ENCODE peak calls at places on chromosomes 2 and 18, in ten cellular contexts. One of them, this sample, is unnamed.

GRCh38 chr18:2948038-2948437 is 64.9 kb downstream of the LPIN2 start:
- DNase-seq in Peyer's patch: no peak
- DNase-seq in CD8-positive, alpha-beta T cell: no peak
- DNase-seq in sigmoid colon: no peak
- DNase-seq in right atrium auricular region: no peak
- DNase-seq in esophagus muscularis mucosa: no peak
- DNase-seq in lower lobe of right lung: no peak
- DNase-seq in kidney: no peak
- DNase-seq in A549: peak; percentile 54
- DNase-seq in ovary: no peak
- DNase-seq in this sample: no peak

GRCh38 chr2:120783371-120783791 is 47.7 kb downstream of the GLI2 start:
- DNase-seq in Peyer's patch: no peak
- DNase-seq in CD8-positive, alpha-beta T cell: no peak
- DNase-seq in sigmoid colon: no peak
- DNase-seq in right atrium auricular region: no peak
- DNase-seq in esophagus muscularis mucosa: no peak
- DNase-seq in lower lobe of right lung: no peak
- DNase-seq in kidney: no peak
- DNase-seq in A549: no peak
- DNase-seq in ovary: no peak
- DNase-seq in this sample: no peak

GRCh38 chr18:35178260-35178659 is 62.6 kb upstream of the ZNF397 start:
- DNase-seq in Peyer's patch: no peak
- DNase-seq in CD8-positive, alpha-beta T cell: no peak
- DNase-seq in sigmoid colon: no peak
- DNase-seq in right atrium auricular region: no peak
- DNase-seq in esophagus muscularis mucosa: no peak
- DNase-seq in lower lobe of right lung: no peak
- DNase-seq in kidney: no peak
- DNase-seq in A549: no peak
- DNase-seq in ovary: no peak
- DNase-seq in this sample: no peak

GRCh38 chr2:56624181-56624580 is 440.4 kb downstream of the CCDC85A start:
- DNase-seq in Peyer's patch: no peak
- DNase-seq in CD8-positive, alpha-beta T cell: no peak
- DNase-seq in sigmoid colon: no peak
- DNase-seq in right atrium auricular region: no peak
- DNase-seq in esophagus muscularis mucosa: no peak
- DNase-seq in lower lobe of right lung: no peak
- DNase-seq in kidney: no peak
- DNase-seq in A549: no peak
- DNase-seq in ovary: no peak
- DNase-seq in this sample: no peak

GRCh38 chr2:163878718-163879117 is 142.9 kb upstream of the FIGN start:
- DNase-seq in Peyer's patch: no peak
- DNase-seq in CD8-positive, alpha-beta T cell: no peak
- DNase-seq in sigmoid colon: no peak
- DNase-seq in right atrium auricular region: no peak
- DNase-seq in esophagus muscularis mucosa: no peak
- DNase-seq in lower lobe of right lung: no peak
- DNase-seq in kidney: no peak
- DNase-seq in A549: peak; percentile 49
- DNase-seq in ovary: no peak
- DNase-seq in this sample: no peak

GRCh38 chr2:111178730-111179405 is 58.2 kb downstream of the BCL2L11 start:
- DNase-seq in Peyer's patch: no peak
- DNase-seq in CD8-positive, alpha-beta T cell: no peak
- DNase-seq in sigmoid colon: no peak
- DNase-seq in right atrium auricular region: no peak
- DNase-seq in esophagus muscularis mucosa: no peak
- DNase-seq in lower lobe of right lung: no peak
- DNase-seq in kidney: no peak
- DNase-seq in A549: peak; percentile 90
- DNase-seq in ovary: no peak
- DNase-seq in this sample: no peak

GRCh38 chr2:237258146-237258545 is 155.8 kb downstream of the COL6A3 start:
- DNase-seq in Peyer's patch: no peak
- DNase-seq in CD8-positive, alpha-beta T cell: no peak
- DNase-seq in sigmoid colon: no peak
- DNase-seq in right atrium auricular region: no peak
- DNase-seq in esophagus muscularis mucosa: no peak
- DNase-seq in lower lobe of right lung: no peak
- DNase-seq in kidney: no peak
- DNase-seq in A549: no peak
- DNase-seq in ovary: no peak
- DNase-seq in this sample: no peak

GRCh38 chr2:133264951-133265949 is 303.0 kb downstream of the NCKAP5 start:
- DNase-seq in Peyer's patch: peak; percentile 45
- DNase-seq in CD8-positive, alpha-beta T cell: no peak
- DNase-seq in sigmoid colon: no peak
- DNase-seq in right atrium auricular region: no peak
- DNase-seq in esophagus muscularis mucosa: no peak
- DNase-seq in lower lobe of right lung: peak; percentile 70
- DNase-seq in kidney: peak; percentile 78
- DNase-seq in A549: peak; percentile 81
- DNase-seq in ovary: peak; percentile 52
- DNase-seq in this sample: peak; percentile 53

GRCh38 chr18:32379891-32380290 is 90.8 kb downstream of the GAREM1 start:
- DNase-seq in Peyer's patch: no peak
- DNase-seq in CD8-positive, alpha-beta T cell: no peak
- DNase-seq in sigmoid colon: no peak
- DNase-seq in right atrium auricular region: no peak
- DNase-seq in esophagus muscularis mucosa: no peak
- DNase-seq in lower lobe of right lung: no peak
- DNase-seq in kidney: no peak
- DNase-seq in A549: no peak
- DNase-seq in ovary: no peak
- DNase-seq in this sample: no peak

GRCh38 chr2:240988571-240989271 is 9.7 kb upstream of the SNED1 start:
- DNase-seq in Peyer's patch: no peak
- DNase-seq in CD8-positive, alpha-beta T cell: no peak
- DNase-seq in sigmoid colon: peak; percentile 54
- DNase-seq in right atrium auricular region: no peak
- DNase-seq in esophagus muscularis mucosa: no peak
- DNase-seq in lower lobe of right lung: peak; percentile 38
- DNase-seq in kidney: peak; percentile 72
- DNase-seq in A549: no peak
- DNase-seq in ovary: no peak
- DNase-seq in this sample: no peak

GRCh38 chr2:209566250-209566649 is 142.4 kb downstream of the MAP2 start:
- DNase-seq in Peyer's patch: no peak
- DNase-seq in CD8-positive, alpha-beta T cell: no peak
- DNase-seq in sigmoid colon: no peak
- DNase-seq in right atrium auricular region: no peak
- DNase-seq in esophagus muscularis mucosa: no peak
- DNase-seq in lower lobe of right lung: no peak
- DNase-seq in kidney: no peak
- DNase-seq in A549: no peak
- DNase-seq in ovary: no peak
- DNase-seq in this sample: no peak

GRCh38 chr2:39534095-39534711 is 97.1 kb upstream of the MAP4K3 start:
- DNase-seq in Peyer's patch: no peak
- DNase-seq in CD8-positive, alpha-beta T cell: no peak
- DNase-seq in sigmoid colon: no peak
- DNase-seq in right atrium auricular region: no peak
- DNase-seq in esophagus muscularis mucosa: peak; percentile 24
- DNase-seq in lower lobe of right lung: no peak
- DNase-seq in kidney: no peak
- DNase-seq in A549: no peak
- DNase-seq in ovary: no peak
- DNase-seq in this sample: no peak

GRCh38 chr2:207123776-207124391 is 41.9 kb downstream of the KLF7 start:
- DNase-seq in Peyer's patch: no peak
- DNase-seq in CD8-positive, alpha-beta T cell: no peak
- DNase-seq in sigmoid colon: no peak
- DNase-seq in right atrium auricular region: no peak
- DNase-seq in esophagus muscularis mucosa: no peak
- DNase-seq in lower lobe of right lung: no peak
- DNase-seq in kidney: peak; percentile 60
- DNase-seq in A549: no peak
- DNase-seq in ovary: no peak
- DNase-seq in this sample: no peak
- H3K4me1 ChIP-seq in Peyer's patch: no peaks in the 10 kb centered on the region
- H3K4me1 ChIP-seq in CD8-positive, alpha-beta T cell: peaks cover 4% of the 10 kb centered on the region
- H3K4me1 ChIP-seq in sigmoid colon: peaks cover 65% of the 10 kb centered on the region
- H3K4me1 ChIP-seq in right atrium auricular region: no peaks in the 10 kb centered on the region
- H3K4me1 ChIP-seq in esophagus muscularis mucosa: peaks cover 79% of the 10 kb centered on the region
- H3K4me1 ChIP-seq in lower lobe of right lung: peaks cover 24% of the 10 kb centered on the region
- H3K4me1 ChIP-seq in kidney: peaks cover 10% of the 10 kb centered on the region
- H3K4me1 ChIP-seq in A549: peaks cover 77% of the 10 kb centered on the region
- H3K4me1 ChIP-seq in ovary: peaks cover 3% of the 10 kb centered on the region
- H3K4me1 ChIP-seq in this sample: peaks cover 74% of the 10 kb centered on the region

GRCh38 chr18:14945286-14945685 is 197.3 kb downstream of the ANKRD30B start:
- DNase-seq in Peyer's patch: no peak
- DNase-seq in CD8-positive, alpha-beta T cell: no peak
- DNase-seq in sigmoid colon: no peak
- DNase-seq in right atrium auricular region: no peak
- DNase-seq in esophagus muscularis mucosa: no peak
- DNase-seq in lower lobe of right lung: no peak
- DNase-seq in kidney: peak; percentile 6
- DNase-seq in A549: no peak
- DNase-seq in ovary: no peak
- DNase-seq in this sample: no peak

GRCh38 chr18:14948163-14948540 is 200.2 kb downstream of the ANKRD30B start:
- DNase-seq in Peyer's patch: no peak
- DNase-seq in CD8-positive, alpha-beta T cell: no peak
- DNase-seq in sigmoid colon: no peak
- DNase-seq in right atrium auricular region: no peak
- DNase-seq in esophagus muscularis mucosa: no peak
- DNase-seq in lower lobe of right lung: no peak
- DNase-seq in kidney: no peak
- DNase-seq in A549: no peak
- DNase-seq in ovary: no peak
- DNase-seq in this sample: no peak

GRCh38 chr18:14945984-14946383 is 198.0 kb downstream of the ANKRD30B start:
- DNase-seq in Peyer's patch: peak; percentile 63
- DNase-seq in CD8-positive, alpha-beta T cell: no peak
- DNase-seq in sigmoid colon: no peak
- DNase-seq in right atrium auricular region: no peak
- DNase-seq in esophagus muscularis mucosa: no peak
- DNase-seq in lower lobe of right lung: no peak
- DNase-seq in kidney: no peak
- DNase-seq in A549: no peak
- DNase-seq in ovary: no peak
- DNase-seq in this sample: no peak

GRCh38 chr18:14949800-14950415 is 201.9 kb downstream of the ANKRD30B start:
- DNase-seq in Peyer's patch: no peak
- DNase-seq in CD8-positive, alpha-beta T cell: no peak
- DNase-seq in sigmoid colon: no peak
- DNase-seq in right atrium auricular region: no peak
- DNase-seq in esophagus muscularis mucosa: no peak
- DNase-seq in lower lobe of right lung: no peak
- DNase-seq in kidney: no peak
- DNase-seq in A549: no peak
- DNase-seq in ovary: no peak
- DNase-seq in this sample: no peak

GRCh38 chr18:14947482-14948162 is 199.7 kb downstream of the ANKRD30B start:
- DNase-seq in Peyer's patch: no peak
- DNase-seq in CD8-positive, alpha-beta T cell: no peak
- DNase-seq in sigmoid colon: no peak
- DNase-seq in right atrium auricular region: no peak
- DNase-seq in esophagus muscularis mucosa: no peak
- DNase-seq in lower lobe of right lung: no peak
- DNase-seq in kidney: no peak
- DNase-seq in A549: no peak
- DNase-seq in ovary: no peak
- DNase-seq in this sample: no peak
- H3K9me3 ChIP-seq in Peyer's patch: no peaks in the 10 kb centered on the region
- H3K9me3 ChIP-seq in CD8-positive, alpha-beta T cell: no peaks in the 10 kb centered on the region
- H3K9me3 ChIP-seq in sigmoid colon: no peaks in the 10 kb centered on the region
- H3K9me3 ChIP-seq in right atrium auricular region: no peaks in the 10 kb centered on the region
- H3K9me3 ChIP-seq in esophagus muscularis mucosa: no peaks in the 10 kb centered on the region
- H3K9me3 ChIP-seq in lower lobe of right lung: no peaks in the 10 kb centered on the region
- H3K9me3 ChIP-seq in kidney: no peaks in the 10 kb centered on the region
- H3K9me3 ChIP-seq in A549: no peaks in the 10 kb centered on the region
- H3K9me3 ChIP-seq in ovary: no peaks in the 10 kb centered on the region
- H3K9me3 ChIP-seq in this sample: no peaks in the 10 kb centered on the region

DNA sequence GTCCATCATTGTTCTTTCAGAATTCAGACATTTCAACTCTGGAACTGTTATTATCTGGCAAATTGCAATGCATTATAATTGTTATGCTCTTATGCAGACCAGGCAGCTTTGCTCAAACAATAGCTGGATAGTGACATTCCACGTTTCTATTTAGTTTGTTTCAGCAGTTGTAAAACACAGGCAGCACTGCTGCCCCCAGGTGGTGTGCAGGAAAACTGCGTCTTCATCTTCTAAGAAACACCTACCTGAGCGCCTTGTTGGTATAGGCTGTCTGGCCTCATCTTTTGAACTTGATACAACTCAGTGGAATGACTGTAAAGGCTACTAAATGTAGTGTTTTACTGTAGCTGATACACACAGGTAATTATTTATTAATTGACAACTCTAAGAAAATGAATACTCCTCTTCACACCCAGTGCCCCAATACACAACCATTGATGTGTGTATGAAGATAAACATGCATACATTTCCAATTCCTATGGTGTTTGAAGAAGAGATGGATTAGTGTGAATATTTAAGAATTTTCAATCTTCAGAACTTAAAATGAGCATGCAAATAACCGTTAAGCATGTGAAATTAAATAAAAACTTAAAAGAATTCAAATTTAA is 85.5 kb downstream of the CD8B2 start:
- DNase-seq in Peyer's patch: no peak
- DNase-seq in CD8-positive, alpha-beta T cell: no peak
- DNase-seq in sigmoid colon: no peak
- DNase-seq in right atrium auricular region: no peak
- DNase-seq in esophagus muscularis mucosa: no peak
- DNase-seq in lower lobe of right lung: no peak
- DNase-seq in kidney: no peak
- DNase-seq in A549: peak; percentile 44
- DNase-seq in ovary: no peak
- DNase-seq in this sample: no peak
- TF ChIP-seq CTCF in Peyer's patch: peak; percentile 20
- TF ChIP-seq CTCF in CD8-positive, alpha-beta T cell: no peak
- TF ChIP-seq CTCF in sigmoid colon: no peak
- TF ChIP-seq CTCF in right atrium auricular region: peak; percentile 51
- TF ChIP-seq CTCF in esophagus muscularis mucosa: peak; percentile 22
- TF ChIP-seq CTCF in lower lobe of right lung: peak; percentile 35
- TF ChIP-seq CTCF in kidney: peak; percentile 27
- TF ChIP-seq CTCF in A549: peak; percentile 60
- TF ChIP-seq CTCF in ovary: no peak
- TF ChIP-seq CTCF in this sample: peak; percentile 39

DNA sequence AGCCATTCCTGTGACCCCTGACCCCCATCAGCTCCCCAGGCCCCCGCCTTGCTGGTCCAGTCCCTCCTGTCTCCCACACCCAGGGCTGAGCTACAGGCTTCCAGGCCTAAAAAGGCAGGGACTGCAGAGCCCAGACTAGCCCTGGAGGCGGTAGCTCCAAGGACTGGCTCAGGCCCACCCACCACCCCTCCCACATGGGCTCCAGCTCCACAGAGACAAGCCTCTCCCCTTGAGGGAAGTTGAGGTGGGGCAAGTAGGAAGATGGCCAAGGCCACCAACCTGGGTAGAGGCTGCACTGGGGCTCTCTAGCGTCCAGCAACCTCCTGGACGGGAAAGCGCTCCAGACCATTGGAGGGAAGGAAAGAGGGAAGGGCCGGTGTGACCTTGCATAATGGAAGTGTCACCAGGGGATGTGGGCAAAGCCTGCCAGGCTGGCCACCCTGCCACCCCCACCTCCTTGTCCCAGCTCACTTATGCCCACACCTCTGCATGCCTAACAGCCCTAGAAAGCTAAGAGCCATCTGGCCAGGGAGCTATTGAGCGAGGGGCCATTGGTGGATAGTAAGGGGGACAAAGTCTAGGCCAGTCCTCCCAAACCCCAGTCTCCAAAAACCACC is 63.1 kb downstream of the TNS1 start:
- DNase-seq in Peyer's patch: no peak
- DNase-seq in CD8-positive, alpha-beta T cell: no peak
- DNase-seq in sigmoid colon: peak; percentile 92
- DNase-seq in right atrium auricular region: no peak
- DNase-seq in esophagus muscularis mucosa: no peak
- DNase-seq in lower lobe of right lung: peak; percentile 70
- DNase-seq in kidney: peak; percentile 83
- DNase-seq in A549: no peak
- DNase-seq in ovary: peak; percentile 45
- DNase-seq in this sample: peak; percentile 43
- H3K4me1 ChIP-seq in Peyer's patch: no peaks in the 10 kb centered on the region
- H3K4me1 ChIP-seq in CD8-positive, alpha-beta T cell: no peaks in the 10 kb centered on the region
- H3K4me1 ChIP-seq in sigmoid colon: peaks cover 90% of the 10 kb centered on the region
- H3K4me1 ChIP-seq in right atrium auricular region: no peaks in the 10 kb centered on the region
- H3K4me1 ChIP-seq in esophagus muscularis mucosa: peaks cover 87% of the 10 kb centered on the region
- H3K4me1 ChIP-seq in lower lobe of right lung: peaks cover 81% of the 10 kb centered on the region
- H3K4me1 ChIP-seq in kidney: peaks cover 67% of the 10 kb centered on the region
- H3K4me1 ChIP-seq in A549: peaks cover 62% of the 10 kb centered on the region
- H3K4me1 ChIP-seq in ovary: peaks cover 42% of the 10 kb centered on the region
- H3K4me1 ChIP-seq in this sample: peaks cover 99% of the 10 kb centered on the region